ENCODE peak calls at places on chromosomes 12 and 14, in eight cellular contexts. B, H, J, D, V, P, Y and Z are unnamed samples.

GRCh38 chr12:10705655-10706054 is 17.5 kb downstream of the YBX3 start:
- DNase-seq in D (no peak), J (no peak), H (peak), B (no peak), Y (peak), V (no peak), P (no peak), Z (no peak)

GRCh38 chr14:104582005-104582404 is 2.4 kb downstream of the C14orf180 start:
- DNase-seq in D (no peak), V (no peak), P (no peak), H (no peak), J (no peak), B (no peak), Y (no peak), Z (no peak)

GRCh38 chr14:65137648-65138317 is 35.5 kb upstream of the MAX start:
- DNase-seq in P (no peak), H (peak), V (no peak), B (no peak), Y (peak), J (no peak), D (no peak), Z (no peak)

GRCh38 chr12:26334621-26335124 is 139.3 kb downstream of the SSPN start:
- DNase-seq in D (no peak), P (no peak), Y (no peak), B (no peak), V (peak), J (no peak), H (no peak), Z (no peak)

GRCh38 chr14:42140001-42140400 is 533.3 kb downstream of the LRFN5 start:
- DNase-seq in Y (no peak), H (peak), B (no peak), V (peak), P (no peak), D (no peak), J (no peak), Z (no peak)

GRCh38 chr12:24034160-24034559 is 84.7 kb upstream of the SOX5 start:
- DNase-seq in P (no peak), V (no peak), H (peak), B (no peak), J (no peak), Y (no peak), D (no peak), Z (no peak)

GRCh38 chr14:70096866-70097265 is 91.9 kb downstream of the SLC8A3 start:
- DNase-seq in H (no peak), D (no peak), J (no peak), V (peak), B (no peak), Y (peak), P (no peak), Z (no peak)

GRCh38 chr14:30243805-30244204 is 315.2 kb upstream of the G2E3 start:
- DNase-seq in B (no peak), H (peak), P (no peak), V (peak), D (no peak), J (no peak), Y (peak), Z (no peak)

GRCh38 chr14:105475916-105476845 is 1.6 kb downstream of the CRIP2 start:
- DNase-seq in J (no peak), B (no peak), P (no peak), Y (peak), V (peak), D (no peak), H (peak), Z (no peak)

GRCh38 chr14:22547948-22548750 is 40.9 kb downstream of the DAD1 start:
- DNase-seq in Y (no peak), P (no peak), J (no peak), B (no peak), D (no peak), V (no peak), H (no peak), Z (no peak)

GRCh38 chr12:20212036-20212435 is 156.3 kb upstream of the PDE3A start:
- DNase-seq in D (no peak), V (no peak), J (no peak), B (no peak), Y (peak), H (peak), P (no peak), Z (no peak)

GRCh38 chr14:34539407-34540180 is at the start of gene EAPP:
- DNase-seq in V (peak), J (peak), B (peak), D (peak), Y (peak), H (peak), P (peak), Z (peak)

DNA sequence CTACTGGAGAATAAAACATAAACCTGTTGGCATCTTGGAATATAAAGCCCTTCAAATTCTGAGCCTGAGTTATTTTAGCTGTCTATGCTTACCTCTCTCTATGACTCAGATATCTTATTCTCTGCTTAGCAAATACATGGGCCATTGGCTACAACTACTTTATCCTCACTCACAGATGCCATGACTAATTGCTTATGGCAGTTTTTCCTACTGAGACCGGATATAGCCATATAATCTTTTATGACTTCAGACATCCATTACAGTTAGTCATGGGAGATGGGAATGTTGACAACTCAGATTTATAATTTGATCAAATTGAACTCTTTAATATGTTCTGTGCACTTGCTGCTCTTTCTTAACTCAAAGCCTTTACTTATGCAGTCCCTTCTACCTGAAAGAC is 502.4 kb upstream of the ATP2B1 start:
- DNase-seq in B (peak), P (no peak), Y (peak), H (peak), V (peak), J (no peak), D (no peak), Z (no peak)
- TF ChIP-seq CTCF in B (no peak), P (no peak), Y (no peak), H (no peak), V (no peak), J (no peak), D (no peak), Z (no peak)

DNA sequence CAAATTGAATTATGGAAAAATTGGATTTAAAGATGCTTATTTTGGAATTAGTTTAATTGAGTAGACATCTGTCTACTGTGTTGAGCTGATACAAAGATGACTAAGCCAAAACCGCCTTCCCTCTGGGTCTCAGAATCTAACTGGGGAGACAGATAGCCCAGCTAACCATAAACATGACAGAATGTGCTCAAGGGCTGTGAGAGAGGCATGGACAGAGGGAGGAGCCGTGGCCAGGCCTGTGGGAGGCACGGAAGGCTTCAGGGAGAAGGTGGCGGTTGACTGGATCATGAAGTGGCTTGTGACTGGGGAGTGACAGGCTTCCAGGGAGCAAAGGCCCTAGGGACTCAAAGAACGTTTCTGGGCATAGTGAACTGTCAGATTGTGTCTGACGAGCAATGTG is 74.6 kb downstream of the DACT1 start:
- DNase-seq in H (no peak), B (no peak), V (no peak), D (no peak), P (no peak), J (no peak), Y (peak), Z (no peak)
- H3K4me3 ChIP-seq in H (no peak), B (no peak), V (no peak), D (no peak), P (no peak), J (no peak), Y (no peak), Z (no peak)

DNA sequence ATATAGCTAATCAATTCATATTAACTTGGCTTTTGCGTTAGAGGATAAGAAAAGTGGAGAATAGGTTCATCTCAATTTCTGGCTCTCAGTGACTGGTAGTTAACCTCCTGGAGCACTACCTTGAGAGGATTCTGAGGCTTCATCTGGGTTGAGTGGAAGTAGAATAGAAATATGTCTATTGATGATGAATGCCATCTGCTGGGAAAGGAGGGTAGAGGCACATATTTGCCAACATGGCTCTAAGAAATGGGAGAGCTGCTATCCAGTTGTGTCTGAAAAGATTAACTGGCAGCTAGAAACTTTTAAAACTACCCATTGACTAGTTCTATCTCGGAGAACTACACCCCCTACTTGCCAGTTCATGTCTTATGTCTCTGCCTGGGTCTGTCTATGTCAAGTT is 530.1 kb downstream of the NRXN3 start:
- DNase-seq in B (no peak), D (no peak), Y (no peak), J (no peak), V (peak), P (no peak), H (no peak), Z (no peak)
- TF ChIP-seq CTCF in B (no peak), D (no peak), Y (no peak), J (peak), V (no peak), P (no peak), H (no peak), Z (no peak)

GRCh38 chr14:53962954-53963490 is 6.4 kb upstream of the BMP4 start:
- DNase-seq in V (no peak), B (no peak), J (no peak), P (no peak), Y (no peak), D (no peak), H (no peak), Z (no peak)
- H3K4me3 ChIP-seq in V (peak), B (peak), J (no peak), P (peak), Y (peak), D (no peak), H (peak), Z (no peak)

GRCh38 chr12:47707355-47707754 is 1.5 kb upstream of the RPAP3 start:
- DNase-seq in J (no peak), H (no peak), B (no peak), P (no peak), Y (no peak), V (no peak), D (no peak), Z (no peak)

GRCh38 chr12:47707905-47708543 is 2.2 kb upstream of the RPAP3 start:
- DNase-seq in B (no peak), D (no peak), H (no peak), V (no peak), J (no peak), Y (no peak), P (no peak), Z (no peak)

GRCh38 chr12:47705239-47705570 is 625 bp downstream of the RPAP3 start:
- DNase-seq in H (peak), B (no peak), D (no peak), P (no peak), V (peak), J (no peak), Y (no peak), Z (no peak)

GRCh38 chr12:47704719-47705118 is 1.1 kb downstream of the RPAP3 start:
- DNase-seq in V (no peak), P (no peak), D (no peak), J (no peak), B (no peak), H (no peak), Y (no peak), Z (no peak)

DNA sequence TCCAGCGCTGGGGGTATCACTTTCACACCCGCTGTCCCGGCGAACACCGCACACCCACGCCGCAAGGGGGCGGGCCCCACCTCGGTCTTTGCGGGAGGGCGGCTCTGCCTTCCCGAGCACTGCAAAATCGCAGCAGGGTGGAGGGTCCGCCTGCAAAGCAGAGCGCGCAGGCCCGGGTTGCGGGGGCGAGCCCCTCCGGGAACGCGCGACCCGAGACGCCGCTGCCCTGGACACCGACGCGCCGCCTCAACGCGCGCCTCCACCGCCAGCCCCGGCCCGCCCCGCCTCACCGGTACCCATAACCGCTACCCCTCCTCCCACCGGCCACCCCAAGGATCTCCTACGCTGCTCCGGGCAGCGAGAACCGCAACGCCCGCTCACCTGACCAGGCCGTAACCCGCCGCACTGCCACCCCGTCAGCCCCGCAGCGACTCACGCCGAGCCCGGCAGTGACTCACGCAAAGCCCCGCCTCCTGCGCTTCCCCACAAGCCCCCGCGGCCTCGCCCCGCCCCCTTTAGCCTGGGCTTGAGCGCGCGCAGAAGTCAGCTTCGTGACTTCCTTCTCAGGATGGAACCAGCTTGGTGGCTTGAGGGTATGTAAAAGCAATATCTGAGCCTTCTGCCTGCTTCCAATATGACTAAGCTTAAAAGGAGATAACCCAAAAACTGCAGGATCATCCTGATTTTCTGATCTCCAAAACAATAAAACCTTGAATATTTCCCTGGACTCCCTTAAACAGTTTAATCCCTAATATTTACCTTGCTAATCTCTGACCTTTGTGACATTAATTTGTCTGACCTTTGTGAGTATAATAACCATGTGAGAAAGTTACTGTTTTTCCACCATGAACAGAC is at the start of gene RPAP3:
- DNase-seq in P (peak), D (peak), J (peak), Y (peak), B (peak), H (peak), V (peak), Z (peak)
- TF ChIP-seq CTCF in P (peak), D (peak), J (peak), Y (peak), B (peak), H (peak), V (peak), Z (no peak)

DNA sequence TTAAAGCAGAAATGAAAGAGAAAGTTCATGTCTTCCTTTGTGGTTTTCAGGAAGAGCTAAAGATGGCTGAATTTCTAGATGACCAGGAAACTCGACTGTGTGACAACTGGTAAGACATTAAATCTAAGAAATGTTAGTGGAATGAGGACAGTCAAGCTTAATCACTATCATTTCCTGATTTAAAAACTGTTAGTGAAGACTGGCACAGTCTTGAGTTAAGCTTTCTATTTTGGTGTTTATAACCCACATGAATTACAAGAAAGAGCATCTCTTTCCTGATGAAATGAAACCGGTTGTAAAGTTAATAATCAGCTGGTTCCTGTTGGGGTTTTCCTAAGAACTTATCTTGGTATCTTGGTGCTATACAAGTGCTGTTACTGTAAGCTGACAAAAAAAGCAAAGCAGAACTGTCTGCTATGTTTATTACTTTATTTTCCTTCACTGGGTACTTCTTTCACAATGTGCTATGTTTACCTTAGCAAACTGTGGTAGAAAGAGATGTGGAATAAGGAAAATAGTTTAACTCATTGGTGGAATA is 5.2 kb downstream of the TRAFD1 start:
- DNase-seq in Y (peak), B (no peak), H (peak), V (no peak), D (no peak), P (no peak), J (peak), Z (no peak)
- H3K4me3 ChIP-seq in Y (no peak), B (no peak), H (no peak), V (no peak), D (no peak), P (peak), J (peak), Z (no peak)

DNA sequence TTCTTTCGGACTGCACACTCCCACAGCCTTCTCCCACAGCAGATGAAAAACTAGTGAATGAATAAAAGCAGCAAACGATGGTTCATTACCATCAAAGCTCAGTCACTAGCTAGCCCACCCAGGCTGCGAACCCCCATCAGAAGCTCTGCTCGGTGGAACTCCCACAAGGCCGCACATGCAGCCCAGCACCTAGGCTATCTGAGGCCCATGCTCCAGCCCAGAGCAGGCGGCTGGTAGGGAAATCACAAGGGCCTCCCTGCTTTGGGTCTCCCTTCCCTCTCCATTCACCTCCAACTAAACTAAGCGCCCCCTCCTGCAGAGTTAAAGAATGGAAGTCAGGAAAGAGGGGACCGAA is 69.1 kb downstream of the ITPK1 start:
- DNase-seq in D (no peak), V (no peak), P (no peak), B (no peak), Y (no peak), H (no peak), J (no peak), Z (no peak)
- TF ChIP-seq CTCF in D (no peak), V (no peak), P (no peak), B (no peak), Y (no peak), H (no peak), J (no peak), Z (no peak)

GRCh38 chr12:121132601-121133481 is at the start of gene P2RX7:
- DNase-seq in V (peak), J (peak), P (peak), Y (peak), B (peak), D (peak), H (peak), Z (peak)
- H3K4me3 ChIP-seq in V (peak), J (peak), P (peak), Y (no peak), B (peak), D (peak), H (peak), Z (peak)